ENCODE peak calls at places on chromosome 17, in five cellular contexts. J is thoracic aorta; Y is stomach; N is PC-9; P is CD8-positive, alpha-beta T cell. V is an unnamed sample. For H3K9me3, the result is how much of the 10 kb centered on the place peaks cover.

GRCh38 chr17:75288784-75289121 is 480 bp downstream of the SLC25A19 start:
- DNase-seq in N (peak), J (no peak), P (peak), Y (peak), V (no peak)

GRCh38 chr17:73476890-73477350 is 165.1 kb upstream of the CDC42EP4 start:
- DNase-seq in J (no peak), P (no peak), Y (no peak), N (no peak), V (no peak)

GRCh38 chr17:17114592-17115225 is 72.5 kb downstream of the MPRIP start:
- DNase-seq in P (no peak), J (no peak), Y (no peak), N (no peak), V (no peak)

GRCh38 chr17:8621585-8621984 is 8.9 kb downstream of the MYH10 start:
- DNase-seq in N (no peak), J (no peak), P (no peak), Y (no peak), V (no peak)

GRCh38 chr17:73232587-73233373 is 28.9 kb downstream of the CPSF4L start:
- DNase-seq in P (peak), N (peak), Y (peak), J (no peak), V (no peak)

GRCh38 chr17:50308666-50309065 is 34.4 kb downstream of the TMEM92 start:
- DNase-seq in J (no peak), N (no peak), Y (no peak), P (no peak), V (no peak)

GRCh38 chr17:39271546-39271945 is 45.8 kb upstream of the STAC2 start:
- DNase-seq in Y (no peak), P (no peak), N (no peak), J (no peak), V (no peak)

GRCh38 chr17:47955497-47956461 is 1.9 kb downstream of the PRR15L start:
- DNase-seq in N (no peak), P (no peak), J (no peak), Y (peak), V (no peak)

GRCh38 chr17:6796887-6797490 is 21.0 kb downstream of the FBXO39 start:
- DNase-seq in Y (no peak), J (no peak), P (no peak), N (no peak), V (no peak)

GRCh38 chr17:52762147-52762793 is 603.8 kb upstream of the CA10 start:
- DNase-seq in P (no peak), N (no peak), Y (no peak), J (no peak), V (no peak)
- H3K9me3 ChIP-seq in P (under half), N (under half), Y (under half), J (under half), V (under half)

DNA sequence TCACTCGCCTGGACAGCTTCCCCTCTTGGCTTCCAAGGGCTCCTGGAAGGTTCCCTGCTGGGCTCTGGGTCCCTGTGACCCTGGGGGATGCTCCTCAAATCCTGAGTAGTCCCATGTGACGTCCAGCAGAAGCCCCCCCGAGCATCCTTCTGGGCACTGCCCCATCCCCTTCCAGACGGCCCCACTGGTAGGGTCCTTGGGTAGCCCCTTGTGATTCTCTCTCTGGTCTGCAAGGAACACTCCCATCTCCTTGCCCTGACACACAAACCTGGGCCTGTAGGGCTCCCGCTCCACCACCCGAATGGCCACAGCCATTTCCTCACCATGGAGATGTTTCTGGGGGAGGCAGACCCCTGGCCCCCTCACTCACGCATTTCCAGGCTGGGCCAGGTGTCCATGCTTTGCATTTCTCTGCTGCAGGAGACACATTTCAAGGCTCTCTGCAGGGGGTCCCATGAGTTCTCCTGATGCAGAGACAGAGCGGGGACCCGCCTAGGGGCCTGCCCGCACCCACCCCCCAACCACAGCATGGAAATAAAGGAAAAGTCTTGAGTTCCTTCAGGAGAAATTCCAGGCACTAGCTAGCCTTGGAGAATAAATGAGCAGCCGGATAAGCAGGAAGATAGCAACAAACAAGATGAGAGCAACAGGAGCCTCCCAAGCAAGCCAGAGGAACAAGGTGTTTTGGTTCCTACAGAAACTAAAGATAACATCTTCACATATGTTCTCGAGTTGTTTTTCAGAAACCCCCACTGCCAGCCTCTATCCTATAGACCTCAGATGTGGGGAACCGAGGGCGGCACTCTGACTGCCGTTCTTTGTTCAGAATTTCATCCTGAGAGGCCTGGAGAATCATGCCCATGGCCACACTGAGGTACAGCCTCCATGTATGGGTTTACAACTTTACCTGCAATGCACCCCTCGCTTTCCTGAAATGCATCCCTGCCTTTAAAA is 128.8 kb downstream of the MGAT5B start:
- DNase-seq in N (no peak), P (no peak), Y (no peak), J (no peak), V (no peak)
- H3K27ac ChIP-seq in N (no peak), P (peak), Y (no peak), J (no peak), V (no peak)

GRCh38 chr17:62781356-62781755 is 26.8 kb downstream of the MARCHF10 start:
- DNase-seq in N (no peak), P (no peak), J (no peak), Y (no peak), V (no peak)

GRCh38 chr17:62780951-62781350 is 27.2 kb downstream of the MARCHF10 start:
- DNase-seq in P (no peak), N (no peak), Y (no peak), J (no peak), V (no peak)

GRCh38 chr17:62781826-62782225 is 26.3 kb downstream of the MARCHF10 start:
- DNase-seq in Y (no peak), N (no peak), P (no peak), J (no peak), V (no peak)

GRCh38 chr17:62780273-62780672 is 27.8 kb downstream of the MARCHF10 start:
- DNase-seq in Y (peak), J (peak), N (peak), P (no peak), V (no peak)

GRCh38 chr17:62778990-62779681 is 29.0 kb downstream of the MARCHF10 start:
- DNase-seq in Y (peak), N (peak), J (no peak), P (no peak), V (no peak)
- H3K9me3 ChIP-seq in Y (under half), N (under half), J (under half), P (under half), V (under half)

DNA sequence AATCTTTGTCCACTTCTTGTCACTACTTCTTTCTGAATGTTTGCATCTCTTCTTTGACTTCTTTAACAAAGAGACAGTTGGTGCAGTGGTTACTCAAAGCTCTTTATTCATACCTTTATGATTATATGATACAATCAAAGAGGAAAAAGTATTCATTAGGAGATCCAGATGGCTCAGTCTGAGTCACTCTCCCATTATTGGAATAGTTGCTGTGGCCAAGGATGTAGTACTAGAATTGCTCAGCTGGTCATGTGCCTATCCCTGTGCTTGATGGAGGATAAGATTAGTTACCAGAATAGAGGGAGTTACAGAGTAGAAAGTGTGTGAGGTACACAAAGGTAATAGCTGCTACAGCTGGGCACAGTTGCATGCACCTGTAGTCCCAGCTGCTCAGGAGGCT is 18.3 kb downstream of the BCAS3 start:
- DNase-seq in P (no peak), Y (no peak), J (no peak), N (no peak), V (no peak)
- H3K27ac ChIP-seq in P (no peak), Y (no peak), J (no peak), N (no peak), V (no peak)

DNA sequence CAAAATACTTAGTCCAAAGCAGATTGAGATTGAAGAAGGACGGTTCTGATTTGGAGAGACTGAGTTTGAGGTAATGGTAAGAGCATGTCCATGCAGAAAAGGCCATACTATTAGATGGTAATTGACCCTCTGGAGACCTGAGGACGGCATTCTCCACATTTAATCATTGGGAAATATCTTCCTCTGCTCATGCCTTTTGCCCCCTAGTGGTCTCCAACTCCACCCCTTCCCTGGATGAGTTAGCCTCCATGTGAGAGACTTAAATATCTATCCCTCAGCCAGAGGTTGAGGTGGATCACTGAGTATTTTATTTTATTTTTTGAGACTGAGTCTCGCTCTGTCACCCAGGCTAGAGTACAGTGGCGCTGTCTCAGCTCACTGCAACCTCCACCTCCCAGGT is 10.4 kb upstream of the OR3A1 start:
- DNase-seq in N (no peak), J (no peak), Y (no peak), P (no peak), V (no peak)
- H3K9me3 ChIP-seq in N (under half), J (under half), Y (under half), P (under half), V (under half)

V was measured in esophagus squamous epithelium.